ENCODE peak calls at places on chromosomes 11 and 22, in seven cellular contexts. T is BJ; W is AG08396; S is naive thymus-derived CD8-positive, alpha-beta T cell; A is brain microvascular endothelial cell; U is K562; L is lung. M is an unnamed sample.

GRCh38 chr11:67998150-67999045 is 5.5 kb downstream of the UNC93B1 start:
- DNase-seq in L (no peak), U (no peak), W (no peak), A (no peak), S (no peak), T (no peak), M (no peak)

GRCh38 chr11:131546218-131546895 is 175.9 kb downstream of the NTM start:
- DNase-seq in L (no peak), U (no peak), S (no peak), A (no peak), W (peak; percentile 9), T (no peak), M (no peak)

GRCh38 chr11:77324508-77324907 is 23.0 kb upstream of the GDPD4 start:
- DNase-seq in U (no peak), W (no peak), L (no peak), T (no peak), S (no peak), A (peak; percentile 16), M (no peak)

GRCh38 chr11:113997473-113997872 is 22.6 kb downstream of the HTR3A start:
- DNase-seq in A (no peak), S (no peak), W (no peak), T (no peak), L (no peak), U (no peak), M (no peak)

GRCh38 chr11:35040221-35040942 is 98.6 kb upstream of the CD44 start:
- DNase-seq in S (no peak), A (peak; percentile 86), W (peak; percentile 24), U (peak; percentile 55), L (no peak), T (no peak), M (peak; percentile 49)

GRCh38 chr22:40524392-40525249 is 111.9 kb downstream of the MRTFA start:
- DNase-seq in U (no peak), L (no peak), W (no peak), T (no peak), A (no peak), S (no peak), M (no peak)

GRCh38 chr11:11931461-11932055 is 76.9 kb downstream of the DKK3 start:
- DNase-seq in A (peak; percentile 56), T (no peak), W (peak; percentile 41), S (peak; percentile 6), U (peak; percentile 59), L (no peak), M (peak; percentile 68)

GRCh38 chr22:46262449-46263207 is 515 bp downstream of the PKDREJ start:
- DNase-seq in T (no peak), A (peak; percentile 30), U (no peak), L (peak; percentile 74), S (no peak), W (no peak), M (no peak)

GRCh38 chr11:73140213-73141030 is 1.7 kb downstream of the FCHSD2 start:
- DNase-seq in L (peak; percentile 39), A (peak; percentile 39), U (peak; percentile 37), T (no peak), S (no peak), W (peak; percentile 65), M (peak; percentile 54)

GRCh38 chr11:134537941-134538340 is 125.9 kb upstream of the B3GAT1 start:
- DNase-seq in T (no peak), A (no peak), S (no peak), W (no peak), L (no peak), U (no peak), M (no peak)

GRCh38 chr22:47205562-47205961 is 443.1 kb downstream of the TBC1D22A start:
- DNase-seq in U (no peak), S (no peak), W (no peak), A (no peak), L (no peak), T (no peak), M (no peak)

GRCh38 chr11:65662802-65663633 is at the start of gene RELA:
- DNase-seq in T (peak; percentile 61), A (peak; percentile 89), W (peak; percentile 98), L (peak; percentile 92), S (peak; percentile 86), U (peak; percentile 94), M (peak; percentile 91)

GRCh38 chr22:45270095-45271020 is 14.4 kb upstream of the UPK3A start:
- DNase-seq in S (no peak), L (no peak), W (no peak), A (no peak), U (no peak), T (no peak), M (no peak)

GRCh38 chr11:134956461-134957209 is 544.6 kb upstream of the B3GAT1 start:
- DNase-seq in L (no peak), S (no peak), T (no peak), U (no peak), A (no peak), W (no peak), M (no peak)

GRCh38 chr11:35722641-35723040 is 60.1 kb downstream of the TRIM44 start:
- DNase-seq in A (no peak), L (no peak), U (no peak), S (no peak), W (no peak), T (no peak), M (no peak)

GRCh38 chr11:96307748-96308133 is 35.3 kb downstream of the MAML2 start:
- DNase-seq in W (peak; percentile 43), S (no peak), U (no peak), T (peak; percentile 70), L (no peak), A (peak; percentile 90), M (peak; percentile 61)

GRCh38 chr11:45457649-45458048 is 171.5 kb upstream of the SYT13 start:
- DNase-seq in W (peak; percentile 41), S (no peak), A (peak; percentile 78), T (peak; percentile 31), L (no peak), U (no peak), M (no peak)

GRCh38 chr22:42364641-42365336 is 67.4 kb downstream of the NFAM1 start:
- DNase-seq in T (no peak), U (no peak), A (peak; percentile 9), L (no peak), S (no peak), W (no peak), M (no peak)

GRCh38 chr11:131375421-131375820 is 5.0 kb downstream of the NTM start:
- DNase-seq in L (no peak), U (no peak), T (no peak), S (no peak), W (no peak), A (no peak), M (no peak)

GRCh38 chr22:41636467-41636866 is 15.4 kb downstream of the XRCC6 start:
- DNase-seq in A (peak; percentile 33), W (peak; percentile 28), L (no peak), U (no peak), T (no peak), S (no peak), M (peak; percentile 61)

GRCh38 chr22:36585841-36586240 is 56.9 kb upstream of the EIF3D start:
- DNase-seq in W (no peak), S (no peak), T (no peak), L (no peak), U (no peak), A (no peak), M (no peak)

GRCh38 chr11:2387266-2387982 is 10.3 kb downstream of the CD81 start:
- DNase-seq in L (no peak), A (no peak), S (no peak), T (no peak), W (peak; percentile 78), U (no peak), M (peak; percentile 73)

GRCh38 chr22:41290262-41291221 is 4.6 kb upstream of the RANGAP1 start:
- DNase-seq in S (no peak), L (no peak), T (peak; percentile 82), W (peak; percentile 77), U (no peak), A (peak; percentile 57), M (peak; percentile 39)

GRCh38 chr22:47295982-47296381 is 533.5 kb downstream of the TBC1D22A start:
- DNase-seq in U (no peak), S (no peak), L (no peak), W (no peak), A (no peak), T (no peak), M (no peak)

GRCh38 chr22:50584106-50585096 is 1.8 kb upstream of the CHKB start:
- DNase-seq in T (no peak), W (no peak), U (no peak), L (no peak), S (no peak), A (no peak), M (no peak)

GRCh38 chr11:12430912-12431311 is 53.5 kb downstream of the PARVA start:
- DNase-seq in L (peak; percentile 50), A (peak; percentile 56), T (peak; percentile 59), U (no peak), W (peak; percentile 53), S (no peak), M (peak; percentile 79)

GRCh38 chr11:128574576-128575011 is 12.8 kb downstream of the ETS1 start:
- DNase-seq in S (no peak), L (no peak), W (no peak), U (no peak), T (no peak), A (no peak), M (no peak)

GRCh38 chr11:8227156-8228152 is 36.2 kb downstream of the LMO1 start:
- DNase-seq in S (no peak), A (no peak), U (no peak), W (peak; percentile 41), L (no peak), T (no peak), M (no peak)

GRCh38 chr22:49303061-49303735 is 524.5 kb downstream of the BRD1 start:
- DNase-seq in L (no peak), W (no peak), T (no peak), S (no peak), A (no peak), U (no peak), M (no peak)

GRCh38 chr11:129861702-129862107 is 33.7 kb downstream of the NFRKB start:
- DNase-seq in U (no peak), A (peak; percentile 95), T (peak; percentile 96), S (no peak), W (peak; percentile 92), L (peak; percentile 89), M (peak; percentile 89)

GRCh38 chr11:45272701-45273100 is 13.4 kb downstream of the SYT13 start:
- DNase-seq in U (no peak), A (no peak), S (no peak), T (no peak), W (no peak), L (no peak), M (no peak)

GRCh38 chr11:2781413-2782274 is 81.8 kb upstream of the KCNQ1OT1 start:
- DNase-seq in T (no peak), A (no peak), L (peak; percentile 27), U (peak; percentile 64), S (no peak), W (no peak), M (no peak)

GRCh38 chr11:58577441-58578135 is 1.3 kb upstream of the ZFP91 start:
- DNase-seq in L (peak; percentile 61), S (peak; percentile 78), T (peak; percentile 74), A (peak; percentile 95), W (peak; percentile 21), U (no peak), M (peak; percentile 95)